ENCODE peak calls at places on chromosomes 6 and 20, in five cellular contexts. One of them, this sample, is unnamed.
A peak's percentile ranks its signal among the peaks of the same experiment; 100 is the strongest.

GRCh38 chr6:76026101-76026500 is 46.4 kb downstream of the IMPG1 start:
- DNase-seq in ecto neural progenitor cell: no peak
- DNase-seq in PC-9: no peak
- DNase-seq in stimulated activated CD4-positive, alpha-beta T cell treated with anti-CD3 and anti-CD28 coated beads, TNF-alpha, amount 100 ng/mL, for 1 hour: no peak
- DNase-seq in GM10248: no peak
- DNase-seq in this sample: peak; percentile 31

GRCh38 chr6:26121141-26122004 is 34.1 kb downstream of the HFE start:
- DNase-seq in GM10248: no peak
- DNase-seq in ecto neural progenitor cell: no peak
- DNase-seq in stimulated activated CD4-positive, alpha-beta T cell treated with anti-CD3 and anti-CD28 coated beads, TNF-alpha, amount 100 ng/mL, for 1 hour: no peak
- DNase-seq in PC-9: no peak
- DNase-seq in this sample: no peak

GRCh38 chr6:139054001-139054400 is 25.5 kb downstream of the ABRACL start:
- DNase-seq in GM10248: no peak
- DNase-seq in PC-9: no peak
- DNase-seq in stimulated activated CD4-positive, alpha-beta T cell treated with anti-CD3 and anti-CD28 coated beads, TNF-alpha, amount 100 ng/mL, for 1 hour: no peak
- DNase-seq in ecto neural progenitor cell: no peak
- DNase-seq in this sample: no peak

GRCh38 chr6:163031931-163032330 is 304.2 kb downstream of the PACRG start:
- DNase-seq in GM10248: no peak
- DNase-seq in PC-9: no peak
- DNase-seq in stimulated activated CD4-positive, alpha-beta T cell treated with anti-CD3 and anti-CD28 coated beads, TNF-alpha, amount 100 ng/mL, for 1 hour: no peak
- DNase-seq in ecto neural progenitor cell: no peak
- DNase-seq in this sample: no peak

GRCh38 chr6:48315051-48315719 is 204.2 kb upstream of the PTCHD4 start:
- DNase-seq in stimulated activated CD4-positive, alpha-beta T cell treated with anti-CD3 and anti-CD28 coated beads, TNF-alpha, amount 100 ng/mL, for 1 hour: no peak
- DNase-seq in GM10248: no peak
- DNase-seq in PC-9: no peak
- DNase-seq in ecto neural progenitor cell: no peak
- DNase-seq in this sample: no peak

GRCh38 chr6:87172292-87172691 is 16.9 kb downstream of the ZNF292 start:
- DNase-seq in stimulated activated CD4-positive, alpha-beta T cell treated with anti-CD3 and anti-CD28 coated beads, TNF-alpha, amount 100 ng/mL, for 1 hour: no peak
- DNase-seq in ecto neural progenitor cell: no peak
- DNase-seq in GM10248: no peak
- DNase-seq in PC-9: no peak
- DNase-seq in this sample: no peak

GRCh38 chr6:17004269-17004668 is 97.6 kb upstream of the STMND1 start:
- DNase-seq in ecto neural progenitor cell: no peak
- DNase-seq in stimulated activated CD4-positive, alpha-beta T cell treated with anti-CD3 and anti-CD28 coated beads, TNF-alpha, amount 100 ng/mL, for 1 hour: no peak
- DNase-seq in PC-9: no peak
- DNase-seq in GM10248: no peak
- DNase-seq in this sample: no peak

GRCh38 chr6:116556065-116556464 is 2.5 kb downstream of the CALHM4 start:
- DNase-seq in stimulated activated CD4-positive, alpha-beta T cell treated with anti-CD3 and anti-CD28 coated beads, TNF-alpha, amount 100 ng/mL, for 1 hour: no peak
- DNase-seq in ecto neural progenitor cell: no peak
- DNase-seq in PC-9: no peak
- DNase-seq in GM10248: no peak
- DNase-seq in this sample: no peak

GRCh38 chr6:158784505-158784904 is 34.7 kb downstream of the EZR start:
- DNase-seq in ecto neural progenitor cell: no peak
- DNase-seq in GM10248: no peak
- DNase-seq in PC-9: peak; percentile 50
- DNase-seq in stimulated activated CD4-positive, alpha-beta T cell treated with anti-CD3 and anti-CD28 coated beads, TNF-alpha, amount 100 ng/mL, for 1 hour: no peak
- DNase-seq in this sample: no peak

GRCh38 chr6:46221221-46221793 is 50.5 kb upstream of the ENPP5 start:
- DNase-seq in GM10248: peak; percentile 44
- DNase-seq in stimulated activated CD4-positive, alpha-beta T cell treated with anti-CD3 and anti-CD28 coated beads, TNF-alpha, amount 100 ng/mL, for 1 hour: no peak
- DNase-seq in ecto neural progenitor cell: no peak
- DNase-seq in PC-9: no peak
- DNase-seq in this sample: peak; percentile 32

GRCh38 chr6:111534366-111534765 is 51.3 kb upstream of the REV3L start:
- DNase-seq in stimulated activated CD4-positive, alpha-beta T cell treated with anti-CD3 and anti-CD28 coated beads, TNF-alpha, amount 100 ng/mL, for 1 hour: no peak
- DNase-seq in ecto neural progenitor cell: no peak
- DNase-seq in PC-9: peak; percentile 44
- DNase-seq in GM10248: no peak
- DNase-seq in this sample: no peak

GRCh38 chr6:32288426-32288825 is 64.6 kb upstream of the NOTCH4 start:
- DNase-seq in ecto neural progenitor cell: no peak
- DNase-seq in GM10248: no peak
- DNase-seq in stimulated activated CD4-positive, alpha-beta T cell treated with anti-CD3 and anti-CD28 coated beads, TNF-alpha, amount 100 ng/mL, for 1 hour: no peak
- DNase-seq in PC-9: no peak
- DNase-seq in this sample: no peak

GRCh38 chr20:62198931-62199330 is 16.1 kb downstream of the MTG2 start:
- DNase-seq in stimulated activated CD4-positive, alpha-beta T cell treated with anti-CD3 and anti-CD28 coated beads, TNF-alpha, amount 100 ng/mL, for 1 hour: no peak
- DNase-seq in GM10248: no peak
- DNase-seq in PC-9: no peak
- DNase-seq in ecto neural progenitor cell: no peak
- DNase-seq in this sample: no peak

GRCh38 chr20:53028337-53029007 is 56.3 kb downstream of the TSHZ2 start:
- DNase-seq in ecto neural progenitor cell: no peak
- DNase-seq in PC-9: no peak
- DNase-seq in GM10248: no peak
- DNase-seq in stimulated activated CD4-positive, alpha-beta T cell treated with anti-CD3 and anti-CD28 coated beads, TNF-alpha, amount 100 ng/mL, for 1 hour: no peak
- DNase-seq in this sample: no peak

GRCh38 chr20:59836768-59837167 is 96.7 kb downstream of the SYCP2 start:
- DNase-seq in stimulated activated CD4-positive, alpha-beta T cell treated with anti-CD3 and anti-CD28 coated beads, TNF-alpha, amount 100 ng/mL, for 1 hour: no peak
- DNase-seq in GM10248: no peak
- DNase-seq in PC-9: no peak
- DNase-seq in ecto neural progenitor cell: peak; percentile 37
- DNase-seq in this sample: no peak

GRCh38 chr20:58606184-58606583 is 44.9 kb upstream of the STX16 start:
- DNase-seq in ecto neural progenitor cell: no peak
- DNase-seq in stimulated activated CD4-positive, alpha-beta T cell treated with anti-CD3 and anti-CD28 coated beads, TNF-alpha, amount 100 ng/mL, for 1 hour: no peak
- DNase-seq in PC-9: no peak
- DNase-seq in GM10248: no peak
- DNase-seq in this sample: no peak

GRCh38 chr6:52155791-52156576 is 30.2 kb upstream of the IL17A start:
- DNase-seq in stimulated activated CD4-positive, alpha-beta T cell treated with anti-CD3 and anti-CD28 coated beads, TNF-alpha, amount 100 ng/mL, for 1 hour: no peak
- DNase-seq in PC-9: peak; percentile 5
- DNase-seq in ecto neural progenitor cell: no peak
- DNase-seq in GM10248: peak; percentile 24
- DNase-seq in this sample: no peak

GRCh38 chr6:97765480-97765879 is 482.5 kb upstream of the MMS22L start:
- DNase-seq in GM10248: no peak
- DNase-seq in PC-9: no peak
- DNase-seq in stimulated activated CD4-positive, alpha-beta T cell treated with anti-CD3 and anti-CD28 coated beads, TNF-alpha, amount 100 ng/mL, for 1 hour: no peak
- DNase-seq in ecto neural progenitor cell: no peak
- DNase-seq in this sample: no peak

GRCh38 chr6:34595332-34596090 is 39.4 kb upstream of the SPDEF start:
- DNase-seq in ecto neural progenitor cell: no peak
- DNase-seq in GM10248: no peak
- DNase-seq in stimulated activated CD4-positive, alpha-beta T cell treated with anti-CD3 and anti-CD28 coated beads, TNF-alpha, amount 100 ng/mL, for 1 hour: no peak
- DNase-seq in PC-9: no peak
- DNase-seq in this sample: no peak

GRCh38 chr6:146859795-146860495 is 261.2 kb downstream of the ADGB start:
- DNase-seq in ecto neural progenitor cell: no peak
- DNase-seq in GM10248: no peak
- DNase-seq in PC-9: no peak
- DNase-seq in stimulated activated CD4-positive, alpha-beta T cell treated with anti-CD3 and anti-CD28 coated beads, TNF-alpha, amount 100 ng/mL, for 1 hour: no peak
- DNase-seq in this sample: no peak

GRCh38 chr20:35981969-35982368 is 13.6 kb downstream of the CNBD2 start:
- DNase-seq in stimulated activated CD4-positive, alpha-beta T cell treated with anti-CD3 and anti-CD28 coated beads, TNF-alpha, amount 100 ng/mL, for 1 hour: no peak
- DNase-seq in GM10248: no peak
- DNase-seq in ecto neural progenitor cell: no peak
- DNase-seq in PC-9: no peak
- DNase-seq in this sample: no peak

GRCh38 chr6:43807228-43808061 is 37.4 kb downstream of the VEGFA start:
- DNase-seq in PC-9: peak; percentile 65
- DNase-seq in stimulated activated CD4-positive, alpha-beta T cell treated with anti-CD3 and anti-CD28 coated beads, TNF-alpha, amount 100 ng/mL, for 1 hour: no peak
- DNase-seq in GM10248: no peak
- DNase-seq in ecto neural progenitor cell: no peak
- DNase-seq in this sample: no peak

GRCh38 chr6:43744931-43745727 is 24.9 kb upstream of the VEGFA start:
- DNase-seq in PC-9: no peak
- DNase-seq in ecto neural progenitor cell: no peak
- DNase-seq in stimulated activated CD4-positive, alpha-beta T cell treated with anti-CD3 and anti-CD28 coated beads, TNF-alpha, amount 100 ng/mL, for 1 hour: no peak
- DNase-seq in GM10248: no peak
- DNase-seq in this sample: no peak

GRCh38 chr20:50663095-50663821 is 28.1 kb downstream of the RIPOR3 start:
- DNase-seq in ecto neural progenitor cell: no peak
- DNase-seq in stimulated activated CD4-positive, alpha-beta T cell treated with anti-CD3 and anti-CD28 coated beads, TNF-alpha, amount 100 ng/mL, for 1 hour: no peak
- DNase-seq in GM10248: no peak
- DNase-seq in PC-9: peak; percentile 81
- DNase-seq in this sample: no peak

GRCh38 chr20:33646191-33646590 is 15.9 kb upstream of the C20orf144 start:
- DNase-seq in ecto neural progenitor cell: no peak
- DNase-seq in GM10248: no peak
- DNase-seq in PC-9: no peak
- DNase-seq in stimulated activated CD4-positive, alpha-beta T cell treated with anti-CD3 and anti-CD28 coated beads, TNF-alpha, amount 100 ng/mL, for 1 hour: no peak
- DNase-seq in this sample: no peak

GRCh38 chr20:17887331-17888030 is 81.1 kb downstream of the SNX5 start:
- DNase-seq in ecto neural progenitor cell: no peak
- DNase-seq in stimulated activated CD4-positive, alpha-beta T cell treated with anti-CD3 and anti-CD28 coated beads, TNF-alpha, amount 100 ng/mL, for 1 hour: no peak
- DNase-seq in GM10248: no peak
- DNase-seq in PC-9: no peak
- DNase-seq in this sample: no peak

GRCh38 chr6:21087188-21087587 is 506.4 kb upstream of the SOX4 start:
- DNase-seq in PC-9: no peak
- DNase-seq in stimulated activated CD4-positive, alpha-beta T cell treated with anti-CD3 and anti-CD28 coated beads, TNF-alpha, amount 100 ng/mL, for 1 hour: no peak
- DNase-seq in GM10248: no peak
- DNase-seq in ecto neural progenitor cell: no peak
- DNase-seq in this sample: no peak

GRCh38 chr6:10465633-10466499 is 51.0 kb upstream of the TFAP2A start:
- DNase-seq in ecto neural progenitor cell: peak; percentile 73
- DNase-seq in GM10248: peak; percentile 50
- DNase-seq in stimulated activated CD4-positive, alpha-beta T cell treated with anti-CD3 and anti-CD28 coated beads, TNF-alpha, amount 100 ng/mL, for 1 hour: no peak
- DNase-seq in PC-9: peak; percentile 62
- DNase-seq in this sample: peak; percentile 43

GRCh38 chr6:96458771-96459170 is 62.8 kb upstream of the UFL1 start:
- DNase-seq in stimulated activated CD4-positive, alpha-beta T cell treated with anti-CD3 and anti-CD28 coated beads, TNF-alpha, amount 100 ng/mL, for 1 hour: no peak
- DNase-seq in ecto neural progenitor cell: no peak
- DNase-seq in PC-9: no peak
- DNase-seq in GM10248: no peak
- DNase-seq in this sample: no peak

GRCh38 chr6:134168580-134169223 is 116.3 kb upstream of the SLC2A12 start:
- DNase-seq in PC-9: no peak
- DNase-seq in stimulated activated CD4-positive, alpha-beta T cell treated with anti-CD3 and anti-CD28 coated beads, TNF-alpha, amount 100 ng/mL, for 1 hour: no peak
- DNase-seq in GM10248: no peak
- DNase-seq in ecto neural progenitor cell: no peak
- DNase-seq in this sample: no peak

GRCh38 chr20:13007596-13007995 is 1.2 kb upstream of the SPTLC3 start:
- DNase-seq in ecto neural progenitor cell: no peak
- DNase-seq in stimulated activated CD4-positive, alpha-beta T cell treated with anti-CD3 and anti-CD28 coated beads, TNF-alpha, amount 100 ng/mL, for 1 hour: no peak
- DNase-seq in PC-9: no peak
- DNase-seq in GM10248: no peak
- DNase-seq in this sample: no peak

GRCh38 chr6:90385914-90386313 is 89.3 kb upstream of the BACH2 start:
- DNase-seq in GM10248: no peak
- DNase-seq in stimulated activated CD4-positive, alpha-beta T cell treated with anti-CD3 and anti-CD28 coated beads, TNF-alpha, amount 100 ng/mL, for 1 hour: no peak
- DNase-seq in ecto neural progenitor cell: no peak
- DNase-seq in PC-9: no peak
- DNase-seq in this sample: no peak

GRCh38 chr6:63121166-63121565 is 90.1 kb upstream of the FKBP1C start:
- DNase-seq in stimulated activated CD4-positive, alpha-beta T cell treated with anti-CD3 and anti-CD28 coated beads, TNF-alpha, amount 100 ng/mL, for 1 hour: no peak
- DNase-seq in GM10248: no peak
- DNase-seq in PC-9: no peak
- DNase-seq in ecto neural progenitor cell: no peak
- DNase-seq in this sample: no peak

GRCh38 chr6:55980627-55981211 is 105.3 kb upstream of the BMP5 start:
- DNase-seq in ecto neural progenitor cell: no peak
- DNase-seq in GM10248: peak; percentile 18
- DNase-seq in PC-9: peak; percentile 24
- DNase-seq in stimulated activated CD4-positive, alpha-beta T cell treated with anti-CD3 and anti-CD28 coated beads, TNF-alpha, amount 100 ng/mL, for 1 hour: no peak
- DNase-seq in this sample: peak; percentile 56

GRCh38 chr6:7642784-7643183 is 52.8 kb downstream of the SNRNP48 start:
- DNase-seq in PC-9: no peak
- DNase-seq in ecto neural progenitor cell: no peak
- DNase-seq in GM10248: no peak
- DNase-seq in stimulated activated CD4-positive, alpha-beta T cell treated with anti-CD3 and anti-CD28 coated beads, TNF-alpha, amount 100 ng/mL, for 1 hour: no peak
- DNase-seq in this sample: no peak

GRCh38 chr6:109260126-109260525 is 122.1 kb downstream of the CD164 start:
- DNase-seq in GM10248: no peak
- DNase-seq in stimulated activated CD4-positive, alpha-beta T cell treated with anti-CD3 and anti-CD28 coated beads, TNF-alpha, amount 100 ng/mL, for 1 hour: no peak
- DNase-seq in PC-9: no peak
- DNase-seq in ecto neural progenitor cell: no peak
- DNase-seq in this sample: no peak

GRCh38 chr6:19934996-19935591 is 97.9 kb downstream of the ID4 start:
- DNase-seq in PC-9: no peak
- DNase-seq in ecto neural progenitor cell: no peak
- DNase-seq in stimulated activated CD4-positive, alpha-beta T cell treated with anti-CD3 and anti-CD28 coated beads, TNF-alpha, amount 100 ng/mL, for 1 hour: no peak
- DNase-seq in GM10248: no peak
- DNase-seq in this sample: no peak

GRCh38 chr6:141301779-141302178 is 830.9 kb upstream of the GJE1 start:
- DNase-seq in stimulated activated CD4-positive, alpha-beta T cell treated with anti-CD3 and anti-CD28 coated beads, TNF-alpha, amount 100 ng/mL, for 1 hour: no peak
- DNase-seq in PC-9: no peak
- DNase-seq in ecto neural progenitor cell: no peak
- DNase-seq in GM10248: no peak
- DNase-seq in this sample: no peak

GRCh38 chr6:80336906-80337305 is 230.4 kb downstream of the BCKDHB start:
- DNase-seq in GM10248: no peak
- DNase-seq in ecto neural progenitor cell: no peak
- DNase-seq in stimulated activated CD4-positive, alpha-beta T cell treated with anti-CD3 and anti-CD28 coated beads, TNF-alpha, amount 100 ng/mL, for 1 hour: no peak
- DNase-seq in PC-9: no peak
- DNase-seq in this sample: no peak

GRCh38 chr6:158963020-158963808 is 36.8 kb downstream of the RSPH3 start:
- DNase-seq in GM10248: no peak
- DNase-seq in stimulated activated CD4-positive, alpha-beta T cell treated with anti-CD3 and anti-CD28 coated beads, TNF-alpha, amount 100 ng/mL, for 1 hour: no peak
- DNase-seq in PC-9: no peak
- DNase-seq in ecto neural progenitor cell: no peak
- DNase-seq in this sample: no peak

This sample was measured in neuronal stem cell.